ENCODE peak calls at places on chromosomes 16 and 17, in six cellular contexts. J is testis, B is esophagus squamous epithelium, Z is Peyer's patch, A is A549, E is heart left ventricle. V is an unnamed sample.

GRCh38 chr16:52581530-52581929 is 34.6 kb upstream of the TOX3 start:
- DNase-seq in A (peak), E (no peak), J (no peak), B (no peak), Z (no peak), V (no peak)

GRCh38 chr16:27253526-27253930 is 15.0 kb downstream of the NSMCE1 start:
- DNase-seq in E (no peak), A (peak), B (no peak), Z (no peak), J (no peak), V (no peak)

GRCh38 chr17:59778996-59779395 is 71.5 kb downstream of the VMP1 start:
- DNase-seq in Z (no peak), E (no peak), J (no peak), A (no peak), B (no peak), V (no peak)

GRCh38 chr17:62705781-62706597 is 78.5 kb downstream of the MRC2 start:
- DNase-seq in B (no peak), E (no peak), J (peak), A (no peak), Z (no peak), V (peak)

GRCh38 chr17:77479817-77480508 is 339.2 kb downstream of the SEC14L1 start:
- DNase-seq in E (no peak), B (no peak), A (no peak), Z (no peak), J (no peak), V (no peak)

GRCh38 chr17:56213031-56213430 is 59.8 kb downstream of the ANKFN1 start:
- DNase-seq in E (no peak), Z (no peak), B (no peak), J (no peak), A (no peak), V (no peak)

GRCh38 chr17:16568541-16569357 is at the start of gene ZNF287:
- DNase-seq in A (peak), J (peak), Z (peak), E (peak), B (peak), V (peak)

GRCh38 chr16:30644334-30644830 is 6.4 kb upstream of the PRR14 start:
- DNase-seq in E (no peak), B (no peak), Z (no peak), J (no peak), A (no peak), V (no peak)

GRCh38 chr17:5838661-5839300 is 231.4 kb upstream of the WSCD1 start:
- DNase-seq in J (no peak), E (no peak), Z (no peak), B (no peak), A (no peak), V (no peak)

GRCh38 chr17:29574732-29575510 is 6.4 kb downstream of the TP53I13 start:
- DNase-seq in Z (peak), B (no peak), J (no peak), E (peak), A (no peak), V (peak)

GRCh38 chr17:81487089-81487486 is 25.5 kb downstream of the ACTG1 start:
- DNase-seq in J (no peak), B (no peak), A (no peak), Z (no peak), E (no peak), V (no peak)

GRCh38 chr16:62276632-62277031 is 240.4 kb upstream of the CDH8 start:
- DNase-seq in J (no peak), E (no peak), Z (no peak), A (no peak), B (no peak), V (no peak)

GRCh38 chr16:4081577-4082021 is 34.6 kb downstream of the ADCY9 start:
- DNase-seq in B (no peak), A (no peak), J (no peak), Z (no peak), E (no peak), V (peak)

GRCh38 chr17:32936894-32937500 is 9.0 kb downstream of the TMEM98 start:
- DNase-seq in B (no peak), J (peak), E (peak), Z (peak), A (peak), V (peak)
- TF ChIP-seq POLR2A in B (no peak), J (no peak), E (no peak), Z (no peak), A (no peak), V (no peak)

GRCh38 chr17:74019860-74020259 is 183.6 kb upstream of the RPL38 start:
- DNase-seq in A (no peak), J (no peak), E (no peak), B (no peak), Z (no peak), V (no peak)

GRCh38 chr17:74020522-74020921 is 183.0 kb upstream of the RPL38 start:
- DNase-seq in Z (no peak), E (no peak), A (no peak), B (no peak), J (no peak), V (no peak)

GRCh38 chr17:74027539-74027938 is 175.9 kb upstream of the RPL38 start:
- DNase-seq in E (no peak), J (no peak), A (no peak), Z (no peak), B (no peak), V (no peak)

GRCh38 chr17:74028717-74029116 is 174.8 kb upstream of the RPL38 start:
- DNase-seq in B (no peak), J (no peak), Z (no peak), E (no peak), A (no peak), V (no peak)

GRCh38 chr17:74024871-74025531 is 178.5 kb upstream of the RPL38 start:
- DNase-seq in A (no peak), Z (no peak), J (peak), E (no peak), B (no peak), V (no peak)
- H3K27ac ChIP-seq in A (no peak), Z (no peak), J (no peak), E (no peak), B (no peak), V (no peak)

DNA sequence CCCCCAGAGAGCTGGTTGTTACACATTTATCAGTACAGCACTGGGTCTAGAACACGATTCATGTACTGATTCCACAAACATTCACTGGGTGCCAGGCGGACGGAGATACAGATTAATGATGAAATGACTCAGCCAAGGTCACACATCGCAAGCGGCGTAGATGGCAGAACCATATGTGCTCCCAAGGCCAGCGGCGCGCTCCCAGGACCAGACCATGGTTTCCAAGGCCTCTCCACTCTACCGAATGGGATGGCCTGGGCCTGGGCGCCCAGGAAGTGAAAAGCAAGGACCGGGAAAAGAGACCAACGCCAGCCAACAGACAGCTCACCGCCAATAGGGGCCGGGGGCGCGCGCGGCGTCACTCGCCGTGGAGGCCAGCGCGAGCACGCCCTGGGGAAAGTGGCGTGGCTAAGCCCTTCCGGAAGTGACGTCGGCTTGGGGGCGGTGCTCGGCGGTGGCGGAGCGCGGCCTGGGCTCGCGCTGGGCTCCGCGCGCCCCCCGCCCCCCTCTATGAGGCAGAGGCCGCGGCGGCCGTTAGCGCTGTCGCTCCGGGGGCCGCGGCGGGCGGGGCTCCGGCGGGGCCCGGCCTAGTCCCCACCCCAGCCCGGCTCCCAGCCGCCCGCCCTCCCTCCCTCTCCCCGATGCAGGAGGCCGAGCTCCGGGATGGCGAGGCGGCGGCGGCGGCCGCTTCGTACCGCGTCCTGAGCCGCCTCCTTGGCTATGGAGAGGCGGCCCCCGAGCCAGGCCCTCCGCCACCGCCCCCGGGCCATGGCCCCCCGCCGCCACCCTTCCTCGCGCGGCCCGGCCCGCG is at the start of gene SOCS7:
- DNase-seq in A (peak), B (peak), Z (peak), J (peak), E (peak), V (peak)
- TF ChIP-seq POLR2A in A (peak), B (peak), Z (peak), J (no peak), E (peak), V (peak)

DNA sequence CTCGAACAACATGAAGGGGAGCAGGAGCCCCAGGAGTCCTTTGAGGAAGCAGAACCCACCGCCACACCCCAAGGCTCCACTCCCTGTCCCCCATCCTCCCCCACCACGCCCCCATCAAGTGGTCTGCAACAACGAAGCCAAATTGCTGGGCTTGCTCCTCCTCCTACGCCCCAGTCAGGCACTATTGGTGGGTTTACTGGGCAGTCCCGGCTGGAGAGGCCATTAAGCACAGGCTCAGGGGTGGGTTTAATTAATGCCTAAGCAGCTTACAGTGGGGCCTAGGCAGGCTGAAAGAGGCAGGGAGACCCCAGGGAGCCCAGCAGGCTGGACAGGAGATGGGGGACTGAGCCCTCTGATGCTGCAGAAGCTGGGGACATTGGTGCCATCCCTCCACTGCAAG is 5.1 kb downstream of the MPP2 start:
- DNase-seq in J (no peak), E (no peak), A (no peak), Z (no peak), B (no peak), V (no peak)
- H3K27ac ChIP-seq in J (no peak), E (no peak), A (no peak), Z (no peak), B (no peak), V (no peak)

DNA sequence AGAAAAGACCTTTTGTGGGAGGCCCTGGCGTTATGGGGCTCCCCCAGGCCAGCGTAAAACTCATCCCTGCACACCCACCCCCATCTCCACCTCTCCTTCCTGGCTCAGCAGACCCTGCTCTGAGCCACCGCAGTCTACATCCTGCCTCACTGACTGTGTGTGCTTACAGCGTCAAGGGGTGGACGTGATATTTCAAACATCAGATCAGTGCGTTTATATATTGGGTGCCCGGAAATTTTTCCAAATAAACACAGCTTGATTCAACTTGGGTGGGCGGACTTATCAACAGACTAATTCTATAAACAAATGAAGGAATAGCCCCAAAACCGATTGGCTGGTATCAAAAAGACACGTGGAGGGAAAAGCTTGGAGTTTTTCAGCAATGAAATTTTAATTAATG is 293 bp upstream of the FOXL1 start:
- DNase-seq in B (no peak), J (no peak), Z (no peak), E (no peak), A (no peak), V (no peak)
- TF ChIP-seq POLR2A in B (no peak), J (no peak), Z (no peak), E (no peak), A (no peak), V (no peak)

GRCh38 chr17:63944736-63945499 is 12.8 kb upstream of the CD79B start:
- DNase-seq in E (no peak), Z (no peak), A (no peak), J (no peak), B (no peak), V (no peak)
- H3K27ac ChIP-seq in E (no peak), Z (no peak), A (no peak), J (no peak), B (no peak), V (no peak)

DNA sequence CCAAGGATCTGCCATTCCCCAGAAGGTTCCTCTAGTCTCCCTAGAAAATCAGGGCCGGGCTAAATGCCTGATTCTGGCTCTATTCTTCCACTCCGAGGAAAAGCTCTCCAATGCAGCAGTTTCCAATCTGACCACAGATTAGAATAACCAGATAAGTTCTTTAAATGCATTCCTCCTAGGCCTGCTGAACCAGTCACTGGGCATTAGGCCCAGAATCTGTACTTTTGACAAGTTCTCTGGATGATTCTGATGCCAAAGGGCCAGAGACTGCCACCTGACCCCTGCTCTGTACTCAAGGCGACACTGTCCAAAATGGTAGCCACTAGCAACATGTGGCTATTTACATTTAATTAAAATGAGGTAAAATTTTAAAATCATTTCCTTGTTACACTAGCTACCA is 22.3 kb downstream of the MAP3K14 start:
- DNase-seq in B (no peak), E (peak), J (peak), Z (no peak), A (no peak), V (no peak)
- TF ChIP-seq POLR2A in B (no peak), E (no peak), J (no peak), Z (no peak), A (no peak), V (no peak)

GRCh38 chr16:82586130-82586529 is 40.6 kb upstream of the CDH13 start:
- DNase-seq in Z (no peak), A (no peak), J (no peak), E (no peak), B (no peak), V (no peak)
- H3K27ac ChIP-seq in Z (no peak), A (no peak), J (no peak), E (no peak), B (no peak), V (no peak)

DNA sequence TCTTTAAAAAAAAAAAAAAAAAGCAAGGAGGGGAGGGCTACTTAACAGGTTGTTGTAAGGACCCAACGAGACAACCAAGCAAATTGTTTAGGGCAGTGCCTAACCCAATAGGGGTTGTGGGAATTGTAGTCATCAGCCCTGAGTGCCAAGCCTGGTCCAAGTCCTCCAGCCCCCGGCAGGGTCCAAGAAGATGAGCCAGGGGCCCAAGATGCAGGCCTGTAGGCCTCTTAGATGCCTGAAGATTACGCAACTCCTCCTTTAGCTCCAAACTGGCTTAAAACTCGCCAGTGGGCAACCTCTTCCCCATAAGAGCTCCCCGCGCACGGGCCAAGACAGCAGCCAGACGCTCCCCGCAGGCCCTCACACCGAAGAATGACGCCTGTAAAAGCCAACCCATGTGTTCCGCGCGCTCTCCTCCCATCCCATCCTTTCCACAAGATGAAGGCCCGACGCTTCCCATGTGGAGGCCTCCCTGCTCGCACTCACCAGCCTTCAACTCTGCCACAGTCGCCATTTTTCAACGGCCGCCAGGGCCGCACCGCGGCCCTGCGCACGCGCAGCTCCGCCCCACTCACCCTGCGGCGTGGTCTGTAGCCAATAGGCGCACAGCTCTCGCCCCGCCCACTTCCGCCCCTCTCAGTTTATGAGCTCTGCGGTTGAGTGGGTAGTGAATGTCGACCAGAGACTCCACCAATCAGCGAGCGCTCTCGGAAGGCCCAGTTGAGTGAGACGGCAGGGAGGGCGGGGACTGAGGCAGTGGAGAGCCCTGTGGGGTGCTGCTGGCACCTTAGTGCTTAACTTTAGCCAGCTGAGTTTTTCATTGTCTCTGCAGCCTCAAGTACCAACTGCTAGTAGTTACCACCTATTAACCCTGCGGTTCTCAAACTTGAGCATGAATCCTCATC is at the start of gene CEP20:
- DNase-seq in J (peak), A (peak), B (peak), Z (peak), E (peak), V (peak)
- TF ChIP-seq POLR2A in J (peak), A (peak), B (peak), Z (peak), E (peak), V (peak)